ENCODE peak calls at places on chromosomes 6 and 20, in eight cellular contexts. J, Q, H, I, M, L, K and A are unnamed samples.

GRCh38 chr6:53433617-53434285 is 85.0 kb upstream of the ELOVL5 start:
- DNase-seq in H (no peak), K (no peak), Q (no peak), I (no peak), L (no peak), J (no peak), M (no peak), A (no peak)

GRCh38 chr6:113654396-113654795 is 202.7 kb upstream of the MARCKS start:
- DNase-seq in K (no peak), J (peak; percentile 70), L (peak; percentile 85), H (no peak), Q (peak; percentile 41), I (peak; percentile 95), M (peak; percentile 35), A (no peak)

GRCh38 chr6:33235221-33235634 is 26.9 kb downstream of the RING1 start:
- DNase-seq in H (no peak), I (no peak), L (no peak), K (no peak), Q (no peak), J (no peak), M (no peak), A (no peak)

GRCh38 chr6:1609662-1610496 is at the start of gene FOXC1:
- DNase-seq in M (peak; percentile 86), L (peak; percentile 86), K (no peak), J (peak; percentile 90), H (no peak), Q (peak; percentile 32), I (peak; percentile 93), A (peak; percentile 73)

GRCh38 chr6:3623451-3624267 is 127.9 kb downstream of the PXDC1 start:
- DNase-seq in I (no peak), J (no peak), M (no peak), Q (no peak), K (no peak), H (no peak), L (no peak), A (no peak)

GRCh38 chr20:56816349-56816748 is 187.2 kb downstream of the TFAP2C start:
- DNase-seq in H (no peak), K (no peak), Q (no peak), L (no peak), I (no peak), J (no peak), M (no peak), A (no peak)

GRCh38 chr6:34583861-34584604 is 27.9 kb upstream of the SPDEF start:
- DNase-seq in M (no peak), L (no peak), I (no peak), K (no peak), J (no peak), Q (no peak), H (no peak), A (no peak)

GRCh38 chr6:24710519-24711303 is 8.2 kb downstream of the C6orf62 start:
- DNase-seq in K (no peak), L (no peak), H (no peak), Q (no peak), M (no peak), J (no peak), I (no peak), A (no peak)

GRCh38 chr6:150346346-150346745 is 22.5 kb upstream of the IYD start:
- DNase-seq in M (no peak), K (no peak), J (no peak), H (no peak), I (peak; percentile 60), Q (no peak), L (no peak), A (no peak)

GRCh38 chr6:39057251-39058155 is 8.9 kb downstream of the GLP1R start:
- DNase-seq in I (no peak), K (no peak), M (no peak), H (no peak), L (no peak), J (no peak), Q (no peak), A (no peak)

GRCh38 chr6:47836639-47837038 is 54.8 kb downstream of the OPN5 start:
- DNase-seq in J (no peak), Q (no peak), K (no peak), I (peak; percentile 2), L (no peak), H (no peak), M (no peak), A (no peak)

GRCh38 chr6:3848380-3848779 is 793 bp upstream of the FAM50B start:
- DNase-seq in Q (no peak), K (no peak), J (no peak), H (no peak), L (no peak), M (no peak), I (peak; percentile 77), A (no peak)

GRCh38 chr20:24648481-24648880 is 179.1 kb downstream of the SYNDIG1 start:
- DNase-seq in Q (no peak), I (no peak), K (no peak), M (no peak), H (no peak), L (no peak), J (no peak), A (no peak)

GRCh38 chr20:3539708-3540107 is 68.9 kb downstream of the ATRN start:
- DNase-seq in M (no peak), J (no peak), H (no peak), K (no peak), L (no peak), I (peak; percentile 4), Q (no peak), A (no peak)

GRCh38 chr6:106098383-106099234 is 12.5 kb downstream of the PRDM1 start:
- DNase-seq in M (no peak), L (peak; percentile 61), I (peak; percentile 63), K (peak; percentile 55), H (peak; percentile 37), J (no peak), Q (no peak), A (peak; percentile 53)

GRCh38 chr6:105855433-105855832 is 230.7 kb upstream of the PRDM1 start:
- DNase-seq in J (no peak), Q (no peak), L (no peak), M (no peak), H (no peak), K (no peak), I (no peak), A (no peak)

GRCh38 chr6:1502041-1502440 is 107.7 kb upstream of the FOXC1 start:
- DNase-seq in M (no peak), L (no peak), J (no peak), H (no peak), K (no peak), Q (no peak), I (no peak), A (no peak)

GRCh38 chr6:68697394-68697793 is 62.3 kb downstream of the ADGRB3 start:
- DNase-seq in J (no peak), K (no peak), L (no peak), I (no peak), H (no peak), Q (no peak), M (no peak), A (no peak)

GRCh38 chr6:92130944-92131343 is 1288.4 kb downstream of the EPHA7 start:
- DNase-seq in K (no peak), L (no peak), I (no peak), H (no peak), M (no peak), Q (no peak), J (no peak), A (no peak)

GRCh38 chr6:143405381-143406154 is 44.9 kb downstream of the ADAT2 start:
- DNase-seq in L (no peak), K (no peak), J (no peak), I (peak; percentile 76), H (no peak), Q (no peak), M (no peak), A (no peak)

GRCh38 chr6:85403331-85404015 is 46.4 kb upstream of the NT5E start:
- DNase-seq in H (no peak), M (peak; percentile 68), L (peak; percentile 50), Q (no peak), K (no peak), J (no peak), I (peak; percentile 85), A (no peak)

GRCh38 chr6:132445201-132445951 is 44.1 kb upstream of the MOXD1 start:
- DNase-seq in J (no peak), I (peak; percentile 48), H (no peak), L (peak; percentile 55), M (no peak), K (no peak), Q (no peak), A (no peak)

GRCh38 chr6:31179042-31179386 is 8.5 kb upstream of the POU5F1 start:
- DNase-seq in H (no peak), Q (no peak), M (no peak), I (no peak), L (no peak), J (no peak), K (no peak), A (no peak)

GRCh38 chr20:51725584-51726176 is 42.5 kb downstream of the ATP9A start:
- DNase-seq in K (no peak), H (no peak), J (no peak), M (no peak), L (no peak), Q (no peak), I (no peak), A (no peak)

GRCh38 chr6:38413097-38413800 is 226.5 kb downstream of the BTBD9 start:
- DNase-seq in M (no peak), I (no peak), L (no peak), H (no peak), J (peak; percentile 28), Q (no peak), K (no peak), A (no peak)

GRCh38 chr6:55293116-55293515 is 34.2 kb upstream of the GFRAL start:
- DNase-seq in J (no peak), I (peak; percentile 4), K (no peak), M (no peak), H (no peak), Q (no peak), L (peak; percentile 17), A (no peak)

GRCh38 chr6:4707011-4707410 is 69.2 kb upstream of the CDYL start:
- DNase-seq in K (no peak), J (no peak), M (no peak), I (peak; percentile 17), H (no peak), Q (no peak), L (no peak), A (no peak)

GRCh38 chr6:33632603-33633039 is 11.5 kb downstream of the ITPR3 start:
- DNase-seq in I (peak; percentile 68), H (peak; percentile 20), J (peak; percentile 60), M (no peak), Q (peak; percentile 38), K (no peak), L (peak; percentile 57), A (peak; percentile 78)

GRCh38 chr20:54092021-54092420 is 21.6 kb upstream of the BCAS1 start:
- DNase-seq in H (no peak), I (no peak), M (no peak), Q (no peak), K (no peak), J (no peak), L (no peak), A (no peak)